ENCODE peak calls at places on chromosome 13, in seven cellular contexts. U is CD8-positive, alpha-beta memory T cell; F is posterior cingulate gyrus; S is stimulated activated CD4-positive, alpha-beta T cell treated with anti-CD3 and anti-CD28 coated beads, Interleukin-1b, Interleukin-23, amount 100 ng/mL, for 24 hours; A is progenitor cell of endocrine pancreas; N is activated CD4-positive, alpha-beta T cell treated with anti-CD3 and anti-CD28 coated beads for 48 hours; X is activated T-cell treated with anti-CD3 and anti-CD28 coated beads, Interleukin-2, amount 50 U/mL, for 24 hours. K is an unnamed sample.

GRCh38 chr13:89584058-89584457 is 1763.4 kb upstream of the MIR17HG start:
- DNase-seq in U (no peak), F (no peak), S (no peak), A (no peak), N (no peak), X (no peak), K (no peak)

GRCh38 chr13:26605845-26606244 is 48.4 kb downstream of the WASF3 start:
- DNase-seq in U (no peak), F (no peak), S (no peak), A (no peak), N (no peak), X (no peak), K (no peak)

GRCh38 chr13:103291226-103291625 is 225.0 kb upstream of the SLC10A2 start:
- DNase-seq in U (no peak), F (no peak), S (no peak), A (no peak), N (no peak), X (no peak), K (no peak)

GRCh38 chr13:75770164-75771145 is 134.3 kb downstream of the LMO7 start:
- DNase-seq in U (no peak), F (no peak), S (no peak), A (no peak), N (no peak), X (no peak), K (no peak)

GRCh38 chr13:46359731-46360130 is 27.3 kb downstream of the RUBCNL start:
- DNase-seq in U (no peak), F (no peak), S (no peak), A (no peak), N (no peak), X (no peak), K (no peak)

GRCh38 chr13:49022472-49023144 is 46.9 kb downstream of the FNDC3A start:
- DNase-seq in U (no peak), F (no peak), S (no peak), A (no peak), N (no peak), X (no peak), K (no peak)

GRCh38 chr13:112032186-112032835 is 34.6 kb upstream of the SOX1 start:
- DNase-seq in U (no peak), F (no peak), S (no peak), A (no peak), N (no peak), X (no peak), K (no peak)

GRCh38 chr13:48962281-48962680 is 13.4 kb upstream of the FNDC3A start:
- DNase-seq in U (no peak), F (no peak), S (no peak), A (no peak), N (no peak), X (no peak), K (no peak)

GRCh38 chr13:101025925-101026324 is 351.3 kb upstream of the TMTC4 start:
- DNase-seq in U (no peak), F (no peak), S (no peak), A (no peak), N (no peak), X (no peak), K (no peak)

GRCh38 chr13:73171242-73171641 is 112.4 kb downstream of the KLF5 start:
- DNase-seq in U (no peak), F (no peak), S (no peak), A (no peak), N (no peak), X (no peak), K (no peak)

GRCh38 chr13:31945202-31945978 is 86.2 kb upstream of the FRY start:
- DNase-seq in U (no peak), F (peak), S (no peak), A (no peak), N (no peak), X (no peak), K (peak)

GRCh38 chr13:114152285-114152645 is 19.8 kb upstream of the RASA3 start:
- DNase-seq in U (no peak), F (no peak), S (no peak), A (no peak), N (no peak), X (no peak), K (peak)

GRCh38 chr13:35768551-35768950 is 292.1 kb upstream of the MAB21L1 start:
- DNase-seq in U (no peak), F (no peak), S (no peak), A (no peak), N (no peak), X (no peak), K (no peak)

K was measured in cardiac septum.